ENCODE peak calls at places on chromosome 1, in four cellular contexts. Q, V, G and D are unnamed samples.

GRCh38 chr1:11320153-11320936 is 47.3 kb downstream of the UBIAD1 start:
- DNase-seq in V (no peak), Q (no peak), G (no peak), D (no peak)

GRCh38 chr1:246104927-246105326 is 402.2 kb downstream of the SMYD3 start:
- DNase-seq in Q (no peak), G (no peak), V (no peak), D (no peak)

GRCh38 chr1:96634863-96635262 is 86.7 kb upstream of the PTBP2 start:
- DNase-seq in G (no peak), Q (no peak), V (no peak), D (no peak)

GRCh38 chr1:230785643-230786405 is 38.6 kb downstream of the CAPN9 start:
- DNase-seq in V (no peak), G (no peak), Q (no peak), D (no peak)

GRCh38 chr1:52180176-52180575 is 38.3 kb downstream of the ZFYVE9 start:
- DNase-seq in Q (no peak), V (no peak), G (no peak), D (no peak)

GRCh38 chr1:239247299-239247698 is 139.1 kb upstream of the CHRM3 start:
- DNase-seq in G (no peak), Q (no peak), V (no peak), D (no peak)

GRCh38 chr1:243475966-243476365 is 220.1 kb downstream of the SDCCAG8 start:
- DNase-seq in Q (no peak), G (no peak), V (no peak), D (no peak)

GRCh38 chr1:3500265-3500835 is 45.9 kb downstream of the ARHGEF16 start:
- DNase-seq in G (no peak), V (no peak), Q (no peak), D (no peak)

GRCh38 chr1:119787776-119788175 is 19.1 kb upstream of the HMGCS2 start:
- DNase-seq in V (no peak), Q (no peak), G (no peak), D (peak; percentile 10)

GRCh38 chr1:89126602-89127001 is 688 bp upstream of the GBP2 start:
- DNase-seq in G (no peak), Q (no peak), V (no peak), D (no peak)
- H3K4me3 ChIP-seq in G (no peak overlapping the region), Q (no peak overlapping the region), V (no peak overlapping the region), D (no peak overlapping the region)

DNA sequence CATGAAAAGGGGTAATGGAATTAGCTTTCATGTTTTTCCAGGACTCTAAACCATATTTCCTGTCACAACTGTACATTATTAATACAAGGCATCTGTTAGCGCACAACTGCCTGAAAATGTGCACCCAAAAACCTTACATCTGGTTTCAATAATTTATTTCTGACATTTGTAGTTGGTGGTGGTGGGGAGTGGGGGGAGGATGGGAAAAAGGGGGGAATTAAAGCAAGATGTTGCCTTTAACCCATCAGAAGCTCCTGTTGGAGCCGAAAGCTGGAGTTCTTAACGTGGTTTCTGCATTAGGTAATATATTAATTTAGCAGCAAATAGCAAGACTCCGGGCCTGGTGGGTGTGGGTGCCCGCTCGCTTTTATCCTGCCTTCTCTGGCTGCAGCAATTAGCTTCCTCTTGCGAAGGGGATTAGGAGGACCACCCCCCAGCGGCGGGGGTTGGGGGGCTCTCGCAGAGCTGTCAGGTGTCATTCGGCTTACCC is 36.9 kb upstream of the HHAT start:
- DNase-seq in V (no peak), G (no peak), Q (no peak), D (no peak)
- H3K27ac ChIP-seq in V (no peak overlapping the region), G (peak overlapping the region; percentile 54), Q (peak overlapping the region; percentile 87), D (peak overlapping the region; percentile 77)

DNA sequence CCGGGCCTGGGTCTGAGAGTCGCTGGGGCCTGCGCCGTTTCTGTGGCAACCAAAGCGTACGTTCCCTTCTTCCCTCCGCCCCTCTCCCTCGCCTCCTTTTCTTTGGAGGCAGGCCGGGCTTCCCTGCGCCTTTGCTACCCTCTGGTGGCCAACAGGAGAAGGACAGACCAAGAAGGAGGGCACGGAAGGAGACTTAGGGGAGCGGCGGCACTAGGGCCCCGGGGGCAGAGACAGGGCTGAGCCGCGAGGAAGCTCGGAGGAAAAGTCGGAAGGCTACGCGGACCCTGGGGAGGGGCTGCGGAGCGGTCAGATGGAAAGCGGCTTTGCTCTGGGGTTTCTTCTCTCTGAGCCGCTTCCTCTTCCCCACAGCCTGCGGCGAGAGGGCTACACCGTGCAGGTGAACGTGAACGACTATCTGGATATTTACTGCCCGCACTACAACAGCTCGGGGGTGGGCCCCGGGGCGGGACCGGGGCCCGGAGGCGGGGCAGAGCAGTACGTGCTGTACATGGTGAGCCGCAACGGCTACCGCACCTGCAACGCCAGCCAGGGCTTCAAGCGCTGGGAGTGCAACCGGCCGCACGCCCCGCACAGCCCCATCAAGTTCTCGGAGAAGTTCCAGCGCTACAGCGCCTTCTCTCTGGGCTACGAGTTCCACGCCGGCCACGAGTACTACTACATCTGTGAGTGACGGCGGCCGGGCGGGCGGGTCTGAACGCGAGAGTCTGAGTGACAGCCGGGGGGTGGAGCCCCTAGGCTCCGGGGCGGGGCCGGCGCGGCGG is 6.3 kb downstream of the EFNA3 start:
- DNase-seq in Q (peak; percentile 94), V (peak; percentile 96), G (peak; percentile 93), D (peak; percentile 98)
- TF ChIP-seq POLR2A in Q (peak; percentile 83), V (peak; percentile 56), G (no peak), D (no peak)

DNA sequence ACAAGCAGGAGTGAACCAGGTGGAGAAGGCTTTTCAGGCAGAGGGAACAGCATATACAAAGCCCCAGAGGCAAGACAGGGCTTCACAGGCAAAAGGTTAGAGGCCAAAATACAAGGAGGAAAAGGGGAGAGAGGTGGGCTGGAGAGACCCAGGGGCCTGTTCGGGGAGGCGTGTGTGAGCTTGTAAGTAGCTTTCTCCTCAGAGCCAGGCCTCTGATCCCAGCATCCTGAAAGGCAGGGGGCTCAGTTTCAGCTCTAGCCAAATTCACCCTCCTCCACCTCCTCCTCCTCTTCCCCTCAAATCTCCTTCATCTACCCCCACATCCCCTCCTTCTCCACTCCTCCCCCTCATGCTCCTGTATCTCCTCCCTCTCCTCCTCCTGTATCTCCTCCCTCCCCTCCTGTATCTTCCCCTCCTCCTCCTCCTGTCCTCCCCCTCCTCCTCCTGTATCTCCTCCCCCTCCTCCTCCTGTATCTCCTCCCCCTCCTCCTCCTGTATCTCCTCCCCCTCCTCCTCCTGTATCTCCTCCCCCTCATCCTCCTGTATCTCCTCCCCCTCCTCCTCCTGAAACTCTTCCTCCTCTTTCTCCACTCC is 148.6 kb downstream of the ST6GALNAC5 start:
- DNase-seq in G (no peak), Q (no peak), V (no peak), D (no peak)
- H3K4me3 ChIP-seq in G (no peak overlapping the region), Q (no peak overlapping the region), V (no peak overlapping the region), D (no peak overlapping the region)

GRCh38 chr1:14774225-14774624 is 175.7 kb downstream of the KAZN start:
- DNase-seq in V (no peak), G (no peak), Q (no peak), D (no peak)
- H3K27ac ChIP-seq in V (no peak overlapping the region), G (no peak overlapping the region), Q (no peak overlapping the region), D (no peak overlapping the region)